ENCODE peak calls at places on chromosomes 12 and 14, in ten cellular contexts. Q is heart left ventricle, S is testis, Y is gastrocnemius medialis, N is K562, L is HCT116, A is tibial nerve, M is breast epithelium, C is endothelial cell of umbilical vein, F is A549. W is an unnamed sample.

GRCh38 chr12:116186482-116187157 is 90.9 kb downstream of the MED13L start:
- DNase-seq in N (no peak), F (no peak), L (no peak), A (no peak), M (no peak), Q (no peak), Y (no peak), S (no peak), C (peak), W (no peak)

GRCh38 chr12:124617615-124618014 is 50.2 kb upstream of the NCOR2 start:
- DNase-seq in C (no peak), M (no peak), F (no peak), L (no peak), N (peak), S (no peak), Y (no peak), Q (peak), A (no peak), W (no peak)

GRCh38 chr12:95922231-95922630 is 20.2 kb downstream of the CCDC38 start:
- DNase-seq in S (no peak), N (no peak), L (no peak), Y (no peak), F (no peak), A (no peak), C (no peak), Q (no peak), M (no peak), W (no peak)

GRCh38 chr12:87254371-87255030 is 774.7 kb downstream of the C12orf50 start:
- DNase-seq in F (no peak), Q (no peak), A (no peak), C (no peak), S (no peak), L (no peak), N (no peak), M (no peak), Y (no peak), W (no peak)

GRCh38 chr12:130299574-130299973 is 38.1 kb upstream of the PIWIL1 start:
- DNase-seq in S (no peak), A (no peak), F (no peak), N (no peak), Y (no peak), Q (no peak), C (no peak), L (no peak), M (no peak), W (peak)

GRCh38 chr12:109153711-109154434 is 37.5 kb downstream of the ACACB start:
- DNase-seq in M (no peak), S (no peak), L (no peak), C (peak), N (peak), A (no peak), Y (no peak), Q (no peak), F (no peak), W (peak)

GRCh38 chr14:105458571-105458970 is 16.1 kb upstream of the CRIP2 start:
- DNase-seq in M (no peak), L (no peak), S (no peak), A (no peak), Y (no peak), F (no peak), N (no peak), Q (no peak), C (no peak), W (no peak)

GRCh38 chr14:64110832-64111231 is 183.3 kb downstream of the ESR2 start:
- DNase-seq in Y (no peak), L (no peak), F (no peak), N (no peak), C (no peak), M (no peak), A (no peak), Q (no peak), S (no peak), W (no peak)

GRCh38 chr12:132695431-132695830 is 8.0 kb downstream of the PXMP2 start:
- DNase-seq in F (no peak), Q (peak), L (no peak), S (peak), A (no peak), N (no peak), M (no peak), Y (no peak), C (no peak), W (no peak)

GRCh38 chr12:109777544-109777943 is 55.7 kb downstream of the TRPV4 start:
- DNase-seq in C (peak), N (peak), L (no peak), A (no peak), Y (no peak), S (no peak), Q (no peak), F (peak), M (no peak), W (no peak)

GRCh38 chr12:52798003-52798670 is 2.2 kb upstream of the KRT3 start:
- DNase-seq in L (no peak), N (peak), S (no peak), C (no peak), Y (no peak), F (no peak), A (no peak), M (no peak), Q (no peak), W (no peak)

GRCh38 chr12:54622463-54623183 is 12.1 kb downstream of the LACRT start:
- DNase-seq in Y (no peak), C (no peak), A (no peak), N (no peak), S (no peak), Q (no peak), F (peak), M (no peak), L (no peak), W (no peak)

GRCh38 chr14:73059326-73059725 is 992 bp downstream of the RBM25 start:
- DNase-seq in A (no peak), S (no peak), C (peak), Y (no peak), Q (no peak), M (no peak), L (no peak), N (no peak), F (peak), W (no peak)

GRCh38 chr12:56020437-56021189 is at the start of gene IKZF4:
- DNase-seq in S (peak), Q (peak), C (no peak), L (no peak), M (no peak), N (peak), A (no peak), Y (no peak), F (no peak), W (no peak)

GRCh38 chr14:29709490-29709889 is 218.2 kb downstream of the PRKD1 start:
- DNase-seq in Y (no peak), M (no peak), A (no peak), F (no peak), S (no peak), Q (no peak), C (no peak), N (no peak), L (no peak), W (no peak)

GRCh38 chr12:88750867-88751543 is 170.7 kb upstream of the KITLG start:
- DNase-seq in F (no peak), S (no peak), Q (no peak), L (no peak), A (no peak), Y (no peak), M (no peak), N (no peak), C (no peak), W (no peak)

GRCh38 chr12:51488281-51488680 is 63.6 kb downstream of the SLC4A8 start:
- DNase-seq in C (no peak), S (no peak), Y (no peak), Q (no peak), L (no peak), A (no peak), F (no peak), M (no peak), N (no peak), W (no peak)

GRCh38 chr14:101481557-101481956 is 79.7 kb upstream of the DIO3 start:
- DNase-seq in M (no peak), Q (no peak), L (no peak), Y (no peak), F (no peak), S (no peak), C (no peak), A (no peak), N (no peak), W (peak)

GRCh38 chr14:103087343-103087835 is 3.4 kb downstream of the LBHD2 start:
- DNase-seq in F (no peak), A (no peak), L (no peak), Y (no peak), N (no peak), Q (no peak), S (peak), C (no peak), M (no peak), W (no peak)

GRCh38 chr12:119758236-119758635 is 90.3 kb downstream of the PRKAB1 start:
- DNase-seq in L (no peak), N (no peak), C (no peak), Q (no peak), Y (no peak), A (no peak), M (no peak), S (no peak), F (no peak), W (no peak)

GRCh38 chr14:85565862-85566296 is 35.9 kb downstream of the FLRT2 start:
- DNase-seq in C (peak), S (no peak), M (no peak), L (no peak), A (no peak), N (no peak), Y (no peak), F (no peak), Q (no peak), W (no peak)

GRCh38 chr12:26406813-26407212 is 211.4 kb downstream of the SSPN start:
- DNase-seq in A (no peak), N (no peak), F (no peak), C (no peak), Q (no peak), L (no peak), M (no peak), Y (no peak), S (no peak), W (no peak)

GRCh38 chr12:68971404-68971803 is 38.4 kb upstream of the CPM start:
- DNase-seq in Q (no peak), S (no peak), Y (no peak), C (no peak), L (no peak), F (peak), A (no peak), M (no peak), N (no peak), W (no peak)

GRCh38 chr12:116631619-116632018 is 72.4 kb downstream of the MAP1LC3B2 start:
- DNase-seq in F (no peak), Q (no peak), A (no peak), N (no peak), M (no peak), S (no peak), L (no peak), Y (no peak), C (no peak), W (no peak)

GRCh38 chr12:75571204-75571603 is 59.8 kb upstream of the KRR1 start:
- DNase-seq in Q (no peak), M (no peak), Y (no peak), S (no peak), C (peak), N (no peak), L (no peak), A (no peak), F (no peak), W (no peak)

GRCh38 chr12:4116251-4117111 is 157.1 kb upstream of the CCND2 start:
- DNase-seq in Q (peak), N (no peak), L (no peak), C (peak), M (peak), F (no peak), Y (no peak), A (no peak), S (no peak), W (peak)

GRCh38 chr12:54421175-54421872 is 2.3 kb upstream of the ITGA5 start:
- DNase-seq in A (peak), N (peak), L (no peak), M (no peak), F (no peak), Q (no peak), C (peak), Y (peak), S (no peak), W (peak)

GRCh38 chr12:96028538-96028937 is 6.8 kb downstream of the LTA4H start:
- DNase-seq in M (no peak), Q (no peak), L (no peak), F (no peak), C (no peak), A (no peak), Y (no peak), S (no peak), N (no peak), W (no peak)

GRCh38 chr14:77980475-77981321 is 180.8 kb downstream of the ADCK1 start:
- DNase-seq in N (no peak), S (peak), Y (no peak), Q (no peak), C (no peak), M (no peak), F (no peak), A (no peak), L (no peak), W (no peak)

GRCh38 chr12:83256581-83256980 is 569.9 kb downstream of the TMTC2 start:
- DNase-seq in A (no peak), Q (no peak), S (no peak), C (no peak), N (no peak), L (no peak), Y (no peak), F (no peak), M (no peak), W (no peak)

GRCh38 chr14:80507292-80507869 is 296.1 kb upstream of the DIO2 start:
- DNase-seq in M (no peak), N (no peak), A (no peak), Y (no peak), S (no peak), C (no peak), F (no peak), L (no peak), Q (no peak), W (no peak)

GRCh38 chr12:88553941-88554658 is 26.2 kb downstream of the KITLG start:
- DNase-seq in C (peak), N (no peak), Y (no peak), A (peak), M (peak), S (peak), F (peak), L (peak), Q (no peak), W (no peak)

GRCh38 chr12:109723311-109723791 is 9.7 kb downstream of the FAM222A start:
- DNase-seq in Q (peak), S (peak), A (no peak), L (no peak), M (peak), C (no peak), N (no peak), Y (peak), F (no peak), W (no peak)

GRCh38 chr12:116937640-116938039 is 26.9 kb downstream of the FBXW8 start:
- DNase-seq in L (no peak), N (no peak), F (no peak), Q (no peak), M (no peak), A (no peak), C (no peak), S (peak), Y (no peak), W (no peak)

GRCh38 chr14:24277606-24278321 is 6.4 kb upstream of the RABGGTA start:
- DNase-seq in Y (no peak), S (no peak), A (no peak), M (no peak), C (no peak), L (no peak), Q (no peak), N (no peak), F (no peak), W (peak)

GRCh38 chr12:89405626-89406342 is 53.5 kb upstream of the DUSP6 start:
- DNase-seq in F (no peak), N (no peak), M (no peak), A (no peak), C (no peak), Q (no peak), Y (no peak), S (no peak), L (no peak), W (no peak)

DNA sequence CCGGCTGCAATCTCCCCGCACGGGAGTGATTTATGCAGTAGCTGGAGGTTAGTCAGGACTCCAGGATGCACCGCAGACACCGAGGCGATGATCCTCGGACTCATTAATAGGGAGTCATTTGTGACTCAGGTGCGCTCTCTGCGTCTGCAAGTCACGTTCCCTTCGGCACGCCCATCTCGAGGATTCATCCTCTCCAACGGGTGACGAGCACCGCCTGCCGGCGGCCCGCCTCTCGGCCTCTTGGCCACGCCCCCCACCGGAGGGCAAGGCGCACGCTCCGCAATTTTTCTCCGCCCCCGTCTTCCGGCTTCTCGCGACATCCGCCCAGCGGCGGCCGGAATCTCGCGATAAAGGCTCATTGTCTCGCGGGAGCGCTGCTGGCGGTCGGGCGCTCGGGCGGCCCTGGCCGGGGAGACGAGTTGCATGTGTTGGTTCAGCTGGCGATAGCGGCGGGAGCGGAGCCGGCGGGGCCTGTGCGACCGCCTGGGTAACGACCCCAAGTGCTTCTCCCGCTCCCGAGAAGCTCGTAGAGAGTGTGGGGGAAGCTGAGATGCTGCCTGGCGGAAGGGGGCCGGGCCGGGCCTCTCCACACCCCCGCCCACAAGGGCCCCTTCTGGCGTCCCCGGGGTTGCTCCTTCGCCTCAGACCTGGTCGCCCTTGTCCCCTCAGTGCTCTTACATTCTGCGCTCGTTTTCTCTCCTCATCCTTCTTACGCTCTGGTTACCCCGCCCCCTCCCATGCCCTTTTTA is at the start of gene DENR:
- DNase-seq in Q (peak), L (peak), S (peak), C (peak), F (peak), Y (peak), M (peak), N (peak), A (peak), W (peak)
- TF ChIP-seq POLR2A in Q (no peak), L (peak), S (peak), C (peak), F (peak), Y (peak), M (peak), N (peak), A (peak), W (peak)

GRCh38 chr12:120979220-120979861 is 998 bp downstream of the HNF1A start:
- DNase-seq in Y (no peak), S (no peak), Q (no peak), F (no peak), L (no peak), M (no peak), C (no peak), A (no peak), N (no peak), W (no peak)

GRCh38 chr12:120978296-120979219 is at the start of gene HNF1A:
- DNase-seq in C (no peak), M (no peak), N (no peak), S (peak), L (no peak), Q (no peak), Y (no peak), A (no peak), F (peak), W (no peak)

GRCh38 chr12:120980800-120981368 is 2.5 kb downstream of the HNF1A start:
- DNase-seq in F (peak), Y (no peak), Q (no peak), C (no peak), A (no peak), M (no peak), N (no peak), L (no peak), S (no peak), W (no peak)

GRCh38 chr12:120981407-120981921 is 3.1 kb downstream of the HNF1A start:
- DNase-seq in F (peak), Y (no peak), L (no peak), Q (no peak), S (no peak), M (no peak), C (no peak), N (no peak), A (no peak), W (no peak)

GRCh38 chr12:120979862-120980696 is 1.7 kb downstream of the HNF1A start:
- DNase-seq in F (peak), L (no peak), Q (no peak), C (no peak), M (no peak), A (no peak), N (no peak), Y (no peak), S (no peak), W (no peak)
- H3K4me3 ChIP-seq in F (peak), L (no peak), Q (no peak), C (no peak), M (no peak), A (no peak), N (no peak), Y (no peak), S (no peak), W (no peak)

GRCh38 chr14:91364524-91365270 is 52.9 kb downstream of the CCDC88C start:
- DNase-seq in S (no peak), N (peak), Q (no peak), M (no peak), L (no peak), A (no peak), F (no peak), Y (no peak), C (no peak), W (no peak)
- TF ChIP-seq POLR2A in S (no peak), N (no peak), Q (no peak), M (no peak), L (no peak), A (no peak), F (no peak), Y (no peak), C (no peak), W (no peak)

DNA sequence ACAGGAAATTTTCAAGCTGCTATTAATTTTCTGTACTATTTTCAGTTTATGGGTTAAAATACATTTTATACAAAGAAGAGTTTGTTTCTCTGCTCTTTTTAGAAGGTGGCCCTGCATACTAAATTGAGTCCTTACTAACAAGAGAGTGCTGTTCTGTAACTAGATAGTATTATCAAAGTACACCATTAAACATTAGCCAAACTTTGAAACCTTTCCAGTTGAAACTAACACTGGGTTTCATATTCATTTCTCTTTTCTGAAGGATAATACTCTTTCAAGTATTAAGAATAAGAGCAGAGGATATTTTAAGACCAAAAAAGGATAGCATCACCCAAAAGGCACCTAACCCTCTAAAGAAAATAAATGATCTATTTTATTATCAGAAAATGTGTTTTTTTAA is 47.2 kb downstream of the PEBP1 start:
- DNase-seq in S (no peak), A (no peak), F (no peak), Q (no peak), M (no peak), L (no peak), C (no peak), Y (no peak), N (no peak), W (no peak)
- H3K4me3 ChIP-seq in S (no peak), A (no peak), F (no peak), Q (no peak), M (no peak), L (no peak), C (no peak), Y (no peak), N (no peak), W (no peak)

DNA sequence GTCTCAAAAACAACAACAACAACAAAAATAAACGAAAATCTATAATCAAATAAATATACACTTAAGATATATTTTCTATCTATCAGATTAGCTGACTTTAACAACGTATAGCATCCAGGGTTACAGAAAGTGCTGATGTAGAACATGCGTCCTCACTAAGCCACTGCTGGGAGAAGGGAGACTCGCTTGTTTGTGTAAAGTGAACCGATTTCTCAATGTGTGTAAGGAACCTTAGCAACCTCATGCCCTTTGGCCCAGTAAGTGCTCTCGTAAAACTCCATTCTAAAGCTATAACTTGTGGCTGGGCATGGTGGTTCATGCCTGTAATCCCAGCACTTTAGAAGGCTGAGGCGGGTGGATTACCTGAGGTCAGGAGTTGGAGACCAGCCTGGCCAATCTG is 23.8 kb downstream of the NFKBIA start:
- DNase-seq in C (no peak), F (peak), Y (no peak), M (no peak), S (no peak), Q (no peak), L (no peak), N (no peak), A (no peak), W (no peak)
- TF ChIP-seq POLR2A in C (no peak), F (no peak), Y (no peak), M (no peak), S (no peak), Q (no peak), L (no peak), N (no peak), A (no peak), W (no peak)

GRCh38 chr12:8712572-8712971 is 14.8 kb downstream of the RIMKLB start:
- DNase-seq in Q (no peak), F (no peak), Y (no peak), S (no peak), L (no peak), N (no peak), A (no peak), M (no peak), C (peak), W (no peak)

GRCh38 chr12:8709124-8709830 is 11.5 kb downstream of the RIMKLB start:
- DNase-seq in C (peak), F (no peak), L (no peak), A (no peak), N (no peak), M (no peak), S (no peak), Y (peak), Q (peak), W (no peak)
- H3K4me3 ChIP-seq in C (no peak), F (no peak), L (no peak), A (peak), N (no peak), M (peak), S (peak), Y (peak), Q (peak), W (no peak)

W was measured in lower leg skin.